ENCODE peak calls at places on chromosomes 11 and 22, in eight cellular contexts. P is A549, H is HCT116, Y is breast epithelium, C is ovary, T is H1, B is heart left ventricle, J is body of pancreas. G is an unnamed sample.

GRCh38 chr22:42793848-42794405 is 63.1 kb downstream of the ARFGAP3 start:
- DNase-seq in C (no peak), T (no peak), Y (no peak), P (no peak), J (no peak), B (no peak), H (no peak), G (no peak)

GRCh38 chr11:42311504-42311903 is 852.1 kb upstream of the LRRC4C start:
- DNase-seq in H (no peak), B (no peak), P (no peak), T (no peak), C (no peak), Y (no peak), J (no peak), G (peak; percentile 14)

GRCh38 chr22:31451709-31452571 is 37.7 kb downstream of the EIF4ENIF1 start:
- DNase-seq in J (no peak), H (peak; percentile 21), T (no peak), P (peak; percentile 52), C (no peak), Y (no peak), B (no peak), G (no peak)

GRCh38 chr11:61510178-61510979 is 1.8 kb downstream of the LRRC10B start:
- DNase-seq in C (no peak), T (no peak), H (no peak), P (no peak), Y (no peak), B (no peak), J (no peak), G (no peak)

GRCh38 chr22:46833228-46833627 is 70.8 kb downstream of the TBC1D22A start:
- DNase-seq in Y (no peak), P (peak; percentile 44), J (peak; percentile 63), H (peak; percentile 23), B (no peak), C (no peak), T (peak; percentile 63), G (no peak)

GRCh38 chr22:49929553-49929979 is 11.1 kb downstream of the CRELD2 start:
- DNase-seq in P (no peak), Y (no peak), C (peak; percentile 68), J (peak; percentile 76), H (no peak), T (peak; percentile 94), B (peak; percentile 86), G (no peak)

GRCh38 chr22:20131593-20131855 is at the start of gene ZDHHC8:
- DNase-seq in P (no peak), J (peak; percentile 39), H (no peak), B (no peak), C (peak; percentile 47), Y (no peak), T (no peak), G (no peak)

GRCh38 chr22:35782504-35782903 is 64.8 kb downstream of the APOL5 start:
- DNase-seq in T (no peak), P (no peak), B (no peak), Y (no peak), C (no peak), H (no peak), J (no peak), G (no peak)

GRCh38 chr11:109972181-109972715 is 120.9 kb upstream of the ZC3H12C start:
- DNase-seq in Y (no peak), B (no peak), J (no peak), C (no peak), P (no peak), T (no peak), H (no peak), G (no peak)

GRCh38 chr11:106242723-106243405 is 165.4 kb downstream of the AASDHPPT start:
- DNase-seq in P (no peak), J (no peak), B (no peak), Y (no peak), T (no peak), H (no peak), C (no peak), G (no peak)

GRCh38 chr11:8685820-8686219 is 3.2 kb downstream of the RPL27A start:
- DNase-seq in P (no peak), H (no peak), C (no peak), B (no peak), Y (no peak), J (no peak), T (no peak), G (no peak)

GRCh38 chr11:8686325-8686724 is 3.7 kb downstream of the RPL27A start:
- DNase-seq in P (no peak), T (no peak), Y (no peak), B (no peak), H (no peak), C (no peak), J (no peak), G (no peak)

GRCh38 chr11:8690374-8691342 is 8.1 kb downstream of the RPL27A start:
- DNase-seq in Y (peak; percentile 14), B (no peak), C (no peak), H (no peak), J (no peak), P (no peak), T (no peak), G (no peak)

GRCh38 chr11:8689726-8690255 is 7.2 kb downstream of the RPL27A start:
- DNase-seq in B (no peak), T (no peak), P (no peak), Y (no peak), H (no peak), J (no peak), C (no peak), G (no peak)

GRCh38 chr11:8688414-8689362 is 6.1 kb downstream of the RPL27A start:
- DNase-seq in H (peak; percentile 97), Y (peak; percentile 90), J (peak; percentile 95), C (peak; percentile 94), T (peak; percentile 92), B (peak; percentile 97), P (peak; percentile 98), G (peak; percentile 88)
- TF ChIP-seq POLR2A in H (peak; percentile 90), Y (peak; percentile 21), J (peak; percentile 93), C (no peak), T (peak; percentile 96), B (peak; percentile 71), P (peak; percentile 83), G (no peak)

GRCh38 chr11:4090258-4090657 is 4.3 kb upstream of the RRM1 start:
- DNase-seq in C (no peak), Y (no peak), J (no peak), T (no peak), B (no peak), H (no peak), P (no peak), G (no peak)

GRCh38 chr11:4086584-4087353 is 7.8 kb upstream of the RRM1 start:
- DNase-seq in C (no peak), T (no peak), B (no peak), P (no peak), Y (no peak), J (no peak), H (no peak), G (no peak)

GRCh38 chr11:4084406-4084805 is 10.2 kb upstream of the RRM1 start:
- DNase-seq in T (no peak), Y (no peak), P (no peak), B (no peak), J (no peak), C (no peak), H (no peak), G (no peak)

GRCh38 chr11:4085575-4085974 is 9.0 kb upstream of the RRM1 start:
- DNase-seq in P (no peak), C (no peak), H (no peak), T (no peak), Y (no peak), J (no peak), B (no peak), G (no peak)

DNA sequence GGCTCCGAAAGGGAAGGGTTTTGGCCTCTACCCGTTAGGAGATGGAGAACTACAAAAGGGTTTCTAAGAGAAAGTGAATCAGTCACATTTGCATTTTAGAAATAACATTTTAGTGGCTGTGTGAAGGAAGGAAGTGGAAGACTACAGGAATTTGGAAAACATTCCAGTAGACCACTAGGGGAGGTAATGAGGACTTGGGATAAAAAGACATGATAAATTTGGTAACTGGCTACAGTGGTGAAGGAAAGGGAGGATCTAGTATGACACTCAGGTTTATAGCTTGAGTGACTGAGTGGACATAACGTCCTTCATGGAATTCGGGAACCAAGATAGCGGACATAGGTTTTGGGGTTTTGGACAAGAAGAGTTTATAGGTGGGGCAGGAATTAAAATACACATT is 7.0 kb upstream of the RRM1 start:
- DNase-seq in C (no peak), H (no peak), B (no peak), Y (no peak), P (no peak), J (no peak), T (no peak), G (no peak)
- TF ChIP-seq CTCF in C (no peak), H (peak; percentile 30), B (no peak), Y (no peak), P (no peak), J (no peak), T (peak; percentile 62), G (no peak)

GRCh38 chr11:130913268-130913667 is 3.0 kb downstream of the SNX19 start:
- DNase-seq in B (no peak), H (no peak), Y (no peak), J (no peak), P (no peak), C (no peak), T (no peak), G (no peak)

GRCh38 chr11:130918081-130918480 is 1.8 kb upstream of the SNX19 start:
- DNase-seq in Y (no peak), C (no peak), J (peak; percentile 62), H (no peak), T (no peak), B (no peak), P (no peak), G (no peak)

GRCh38 chr11:130915556-130916237 is 582 bp downstream of the SNX19 start:
- DNase-seq in H (no peak), C (no peak), Y (peak; percentile 28), P (no peak), B (no peak), J (peak; percentile 19), T (no peak), G (no peak)

GRCh38 chr11:130916910-130917309 is 631 bp upstream of the SNX19 start:
- DNase-seq in P (no peak), J (no peak), H (no peak), Y (no peak), T (no peak), C (no peak), B (no peak), G (no peak)

DNA sequence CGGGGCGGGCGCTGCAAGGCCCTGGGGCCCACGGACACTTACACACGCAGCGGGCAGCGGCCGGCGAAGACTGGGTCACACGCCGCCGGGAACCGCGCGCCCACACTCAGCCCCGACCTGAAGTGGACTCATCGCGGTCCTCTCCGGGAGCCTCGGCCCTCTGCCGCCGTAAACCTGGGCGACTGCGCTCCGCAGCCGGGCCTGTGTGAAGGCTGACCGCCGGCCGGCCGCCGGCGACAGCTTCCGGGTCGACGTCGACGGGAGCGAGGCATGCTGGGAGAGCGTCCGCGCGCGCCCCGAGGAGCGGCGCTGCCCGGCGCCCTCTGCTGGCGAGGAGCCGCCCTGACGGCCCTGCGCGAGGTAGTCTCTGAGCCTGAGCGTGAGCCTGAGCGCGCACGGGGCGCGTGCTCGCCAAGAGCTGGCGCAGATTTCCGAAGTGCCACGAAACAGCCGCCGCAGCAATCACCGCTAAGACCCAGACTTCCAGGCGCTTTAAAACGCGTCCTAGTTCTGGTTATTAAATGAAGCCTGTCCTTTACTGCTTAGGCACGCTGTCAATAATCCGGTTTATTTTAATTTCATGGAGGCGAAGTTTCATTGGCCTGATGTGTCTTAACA is at the start of gene SNX19:
- DNase-seq in J (peak; percentile 93), Y (peak; percentile 86), C (peak; percentile 92), H (peak; percentile 69), T (peak; percentile 96), P (peak; percentile 88), B (peak; percentile 97), G (peak; percentile 76)
- TF ChIP-seq POLR2A in J (peak; percentile 93), Y (no peak), C (peak; percentile 88), H (no peak), T (peak; percentile 55), P (peak; percentile 46), B (peak; percentile 88), G (peak; percentile 90)

GRCh38 chr11:129828301-129828836 is 12.7 kb downstream of the TMEM45B start:
- DNase-seq in Y (no peak), H (peak; percentile 19), P (no peak), T (no peak), J (peak; percentile 73), C (no peak), B (no peak), G (no peak)
- TF ChIP-seq CTCF in Y (no peak), H (no peak), P (no peak), T (no peak), J (no peak), C (no peak), B (no peak), G (no peak)

G was measured in tibial nerve.